ENCODE peak calls at places on chromosomes 12 and 14, in nine cellular contexts. T is sigmoid colon, D is lower lobe of right lung, Z is heart left ventricle, L is transverse colon, B is right lobe of liver, W is neuronal stem cell, R is thyroid gland, G is fibroblast of lung. Y is an unnamed sample.

GRCh38 chr12:95440401-95440800 is 33.6 kb upstream of the METAP2 start:
- DNase-seq in T (no peak), W (no peak), G (peak), R (no peak), L (no peak), D (no peak), Z (no peak), B (no peak), Y (no peak)

GRCh38 chr12:77377116-77377515 is 311.7 kb upstream of the E2F7 start:
- DNase-seq in G (peak), R (no peak), T (no peak), B (no peak), W (no peak), Z (no peak), D (no peak), L (no peak), Y (no peak)

GRCh38 chr12:2383276-2384028 is 330.7 kb downstream of the CACNA1C start:
- DNase-seq in D (peak), G (peak), T (no peak), Z (no peak), R (no peak), L (no peak), B (no peak), W (no peak), Y (no peak)

GRCh38 chr12:45268672-45269406 is 52.9 kb downstream of the ANO6 start:
- DNase-seq in L (peak), B (peak), W (no peak), D (peak), Z (peak), G (peak), R (peak), T (peak), Y (peak)

GRCh38 chr14:91143862-91144261 is 30.0 kb downstream of the DGLUCY start:
- DNase-seq in D (peak), Z (no peak), L (no peak), W (no peak), T (no peak), G (no peak), R (peak), B (peak), Y (no peak)

GRCh38 chr12:23098110-23099049 is 473.4 kb downstream of the ETNK1 start:
- DNase-seq in W (no peak), B (no peak), L (no peak), R (no peak), Z (no peak), T (no peak), G (peak), D (no peak), Y (no peak)

GRCh38 chr14:21579976-21580375 is at the start of gene OR10G3:
- DNase-seq in T (no peak), L (no peak), B (no peak), R (no peak), W (no peak), G (no peak), Z (no peak), D (no peak), Y (no peak)

GRCh38 chr12:126434412-126434811 is 1369.2 kb downstream of the AACS start:
- DNase-seq in Z (no peak), G (no peak), T (no peak), D (no peak), R (no peak), B (no peak), L (no peak), W (no peak), Y (no peak)

GRCh38 chr14:104948736-104949031 is 24.0 kb downstream of the PLD4 start:
- DNase-seq in R (no peak), L (no peak), Z (peak), D (no peak), G (no peak), T (no peak), W (no peak), B (peak), Y (no peak)

GRCh38 chr12:93080994-93081809 is 152.1 kb upstream of the EEA1 start:
- DNase-seq in G (peak), T (no peak), B (no peak), W (no peak), D (no peak), Z (no peak), R (no peak), L (no peak), Y (no peak)

GRCh38 chr12:55688716-55689655 is 18.7 kb downstream of the ITGA7 start:
- DNase-seq in D (no peak), L (no peak), G (no peak), Z (no peak), W (no peak), B (peak), T (peak), R (no peak), Y (no peak)

GRCh38 chr12:27252934-27253333 is 8.8 kb downstream of the STK38L start:
- DNase-seq in G (no peak), T (no peak), D (no peak), W (no peak), L (no peak), Z (no peak), R (no peak), B (no peak), Y (no peak)

GRCh38 chr12:7190268-7191055 is 976 bp downstream of the PEX5 start:
- DNase-seq in D (peak), T (peak), G (peak), W (no peak), Z (peak), R (peak), L (peak), B (peak), Y (no peak)

GRCh38 chr14:76653875-76654572 is 107.2 kb upstream of the VASH1 start:
- DNase-seq in L (no peak), G (no peak), T (no peak), D (no peak), W (no peak), R (no peak), Z (no peak), B (no peak), Y (no peak)

GRCh38 chr12:94207467-94208432 is 59.4 kb downstream of the PLXNC1 start:
- DNase-seq in W (no peak), L (peak), D (no peak), Z (no peak), G (peak), T (no peak), R (no peak), B (no peak), Y (no peak)

GRCh38 chr14:100056964-100057817 is 8.0 kb upstream of the EVL start:
- DNase-seq in R (no peak), L (no peak), G (no peak), T (no peak), W (no peak), B (no peak), D (no peak), Z (no peak), Y (no peak)

GRCh38 chr12:88578821-88579518 is 1.3 kb downstream of the KITLG start:
- DNase-seq in L (peak), W (peak), D (no peak), B (no peak), T (no peak), G (no peak), Z (no peak), R (no peak), Y (no peak)

GRCh38 chr14:65966188-65966587 is 520.0 kb upstream of the CCDC196 start:
- DNase-seq in G (no peak), B (no peak), T (no peak), D (no peak), Z (no peak), L (no peak), W (no peak), R (no peak), Y (no peak)

GRCh38 chr12:19369691-19370148 is 69.6 kb upstream of the AEBP2 start:
- DNase-seq in B (no peak), W (no peak), Z (no peak), D (no peak), G (no peak), L (no peak), R (no peak), T (no peak), Y (no peak)

GRCh38 chr12:68587448-68587873 is 23.2 kb upstream of the RAP1B start:
- DNase-seq in T (no peak), G (peak), B (no peak), Z (no peak), W (no peak), D (no peak), R (no peak), L (no peak), Y (no peak)

GRCh38 chr12:53236443-53237111 is 4.6 kb upstream of the RARG start:
- DNase-seq in R (no peak), D (peak), B (peak), W (no peak), L (no peak), Z (no peak), G (no peak), T (no peak), Y (no peak)

GRCh38 chr12:70448371-70448770 is 82.3 kb downstream of the KCNMB4 start:
- DNase-seq in G (peak), W (no peak), T (no peak), L (no peak), Z (no peak), B (no peak), D (no peak), R (no peak), Y (no peak)

GRCh38 chr14:73761621-73762355 is 47.6 kb upstream of the PNMA1 start:
- DNase-seq in T (peak), Z (no peak), B (no peak), W (no peak), G (no peak), L (no peak), R (peak), D (no peak), Y (no peak)

GRCh38 chr14:65495196-65495595 is 82.7 kb downstream of the FUT8 start:
- DNase-seq in G (peak), T (no peak), L (no peak), W (no peak), D (no peak), Z (no peak), R (no peak), B (no peak), Y (no peak)

GRCh38 chr12:103986823-103987222 is 21.2 kb downstream of the TDG start:
- DNase-seq in R (no peak), W (peak), L (no peak), G (peak), D (no peak), B (no peak), Z (no peak), T (no peak), Y (no peak)

GRCh38 chr14:68036203-68036602 is 216.6 kb downstream of the RAD51B start:
- DNase-seq in G (no peak), T (peak), L (no peak), W (no peak), B (no peak), Z (no peak), R (no peak), D (no peak), Y (no peak)

GRCh38 chr14:73368621-73369020 is 89.7 kb downstream of the NUMB start:
- DNase-seq in W (no peak), G (no peak), D (no peak), R (no peak), Z (no peak), L (no peak), T (no peak), B (no peak), Y (no peak)

GRCh38 chr12:129964300-129964699 is 60.5 kb upstream of the TMEM132D start:
- DNase-seq in L (no peak), T (no peak), B (no peak), D (no peak), Z (no peak), W (no peak), R (no peak), G (no peak), Y (no peak)

GRCh38 chr14:24135584-24135833 is 485 bp upstream of the PSME1 start:
- DNase-seq in L (no peak), G (no peak), W (no peak), T (no peak), Z (no peak), B (no peak), D (no peak), R (no peak), Y (no peak)
- H3K27ac ChIP-seq in L (peak), G (no peak), W (no peak), T (peak), Z (no peak), B (no peak), D (peak), R (peak), Y (peak)

GRCh38 chr12:122870163-122870842 is 25.6 kb downstream of the VPS37B start:
- DNase-seq in L (no peak), G (no peak), Z (peak), R (peak), W (no peak), T (peak), B (no peak), D (no peak), Y (no peak)
- H3K27ac ChIP-seq in L (peak), G (no peak), Z (peak), R (peak), W (no peak), T (peak), B (no peak), D (peak), Y (peak)

DNA sequence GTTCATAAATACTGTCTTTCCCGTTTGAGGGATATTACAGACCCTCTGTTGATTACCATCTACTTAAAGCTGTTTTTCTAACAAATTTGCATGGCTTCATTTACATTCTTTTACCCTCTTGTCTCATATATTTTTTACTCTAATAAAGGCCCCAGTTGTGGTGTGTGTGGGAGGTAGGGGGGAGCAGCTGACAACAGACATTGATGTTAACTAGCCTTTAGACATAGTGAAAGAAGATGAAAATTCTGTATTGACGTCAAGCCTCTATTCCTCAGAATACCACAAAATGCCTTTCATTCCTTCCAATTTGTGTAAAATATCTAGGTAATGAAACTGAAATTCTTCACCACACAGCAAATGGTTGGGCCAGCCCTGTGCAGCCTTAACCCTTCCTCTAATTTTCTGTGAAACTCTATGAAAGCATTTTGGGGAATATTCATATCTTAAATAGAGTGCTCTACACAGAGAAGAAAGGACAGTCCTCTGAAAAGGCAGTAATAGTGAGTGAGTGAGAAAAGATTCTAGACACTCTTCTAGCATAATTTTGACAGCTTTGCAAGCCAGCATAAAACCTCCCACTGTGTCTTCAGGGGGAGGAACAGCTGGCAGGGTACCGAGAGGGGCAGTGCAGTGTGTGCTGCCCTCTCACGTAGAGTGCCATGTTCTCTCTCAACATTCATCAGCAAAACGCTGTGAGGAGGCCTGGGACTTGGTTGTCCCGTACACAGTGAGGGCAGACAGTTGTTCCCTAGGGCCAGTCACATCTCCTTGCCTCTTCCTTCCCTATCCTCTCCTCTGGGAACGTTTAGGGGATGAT is 20.1 kb upstream of the CERS5 start:
- DNase-seq in D (no peak), W (no peak), T (no peak), R (no peak), Z (no peak), G (peak), L (no peak), B (no peak), Y (no peak)
- H3K27ac ChIP-seq in D (peak), W (no peak), T (peak), R (peak), Z (no peak), G (peak), L (peak), B (no peak), Y (peak)

DNA sequence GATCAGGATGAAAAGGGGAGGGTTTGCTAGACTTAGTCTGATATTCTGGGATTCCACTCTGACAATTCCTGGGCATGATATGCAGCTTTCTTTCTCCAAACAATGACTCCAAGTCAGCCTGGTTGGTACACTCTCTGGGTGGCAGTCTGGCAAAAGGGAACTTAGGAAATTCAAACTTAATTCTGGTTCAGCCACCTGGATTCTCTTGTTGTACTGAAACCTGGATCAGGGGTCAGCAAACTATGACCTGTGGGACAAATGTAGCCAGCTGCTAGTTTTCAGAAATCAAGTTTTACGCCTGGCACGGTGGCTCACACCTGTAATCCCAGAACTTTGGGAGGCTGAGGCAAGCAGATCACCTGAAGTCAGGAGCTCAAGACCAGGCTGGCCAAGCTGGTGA is 6.2 kb downstream of the AMN1 start:
- DNase-seq in T (no peak), W (no peak), D (no peak), R (no peak), G (no peak), L (no peak), Z (no peak), B (no peak), Y (no peak)
- H3K27ac ChIP-seq in T (no peak), W (no peak), D (no peak), R (no peak), G (no peak), L (no peak), Z (no peak), B (no peak), Y (no peak)

DNA sequence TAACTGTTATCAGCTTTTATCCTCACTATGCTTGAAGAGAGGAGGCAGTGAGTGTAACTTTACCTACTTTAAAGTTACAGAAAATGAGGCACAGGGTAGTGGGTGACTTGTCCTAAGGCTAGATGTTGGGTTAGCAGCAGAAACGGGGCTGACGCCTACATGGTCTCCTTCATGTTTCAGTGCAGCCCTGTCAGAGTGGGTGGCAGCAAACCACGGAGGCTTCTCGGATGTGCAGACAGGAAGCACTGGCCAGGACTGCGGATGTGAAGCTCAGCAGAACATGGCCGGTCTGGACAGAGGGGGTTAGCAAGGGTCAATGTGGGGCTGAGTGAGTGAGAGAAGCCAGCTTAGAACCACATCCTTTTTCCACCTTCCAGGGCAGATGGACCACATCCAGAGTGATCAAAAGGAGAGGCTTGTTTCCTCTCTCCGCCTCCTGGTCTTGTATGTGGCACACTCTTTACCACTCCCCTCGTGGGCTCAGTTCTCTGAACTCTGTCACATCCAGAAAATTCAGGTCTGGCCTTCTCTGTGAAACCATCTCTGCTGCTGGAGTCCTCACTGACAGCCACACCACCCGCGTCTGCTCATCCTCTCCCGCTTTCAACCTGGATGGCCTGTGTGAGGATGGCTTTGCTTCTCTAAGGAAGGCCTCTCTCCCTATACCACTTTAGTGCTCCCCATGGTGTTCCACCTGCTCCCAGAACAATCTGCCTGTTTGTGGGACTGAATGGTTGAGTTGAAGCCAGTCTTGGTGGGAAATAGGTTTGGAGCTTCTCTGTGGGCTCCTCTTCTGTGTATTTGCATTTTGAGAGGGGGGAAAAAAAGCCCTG is 14.1 kb downstream of the SUSD6 start:
- DNase-seq in D (peak), G (peak), T (peak), L (peak), R (peak), W (no peak), Z (peak), B (peak), Y (no peak)
- H3K27ac ChIP-seq in D (peak), G (no peak), T (peak), L (peak), R (no peak), W (no peak), Z (no peak), B (no peak), Y (no peak)

DNA sequence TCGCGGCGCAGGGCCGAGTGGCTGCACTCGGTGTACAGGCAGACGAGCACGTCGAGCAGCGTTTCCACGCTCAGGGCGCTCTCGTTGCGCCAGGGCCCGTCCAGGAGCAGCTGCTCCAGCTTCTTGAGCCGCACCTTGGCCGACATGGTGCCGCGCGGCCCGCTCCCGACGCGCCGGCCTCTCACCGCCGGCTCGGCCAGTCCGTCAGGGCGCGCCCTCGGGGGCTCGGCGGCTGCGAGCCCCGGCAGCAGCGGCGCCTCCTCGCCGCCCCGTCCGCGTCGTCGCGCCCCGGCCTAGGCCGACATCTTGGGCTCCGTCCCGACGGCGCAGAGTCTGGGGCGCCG is 349 bp downstream of the CDC42BPB start:
- DNase-seq in W (no peak), D (peak), T (peak), Z (no peak), B (no peak), G (peak), L (no peak), R (peak), Y (no peak)
- H3K27ac ChIP-seq in W (peak), D (peak), T (peak), Z (peak), B (peak), G (peak), L (peak), R (peak), Y (peak)

DNA sequence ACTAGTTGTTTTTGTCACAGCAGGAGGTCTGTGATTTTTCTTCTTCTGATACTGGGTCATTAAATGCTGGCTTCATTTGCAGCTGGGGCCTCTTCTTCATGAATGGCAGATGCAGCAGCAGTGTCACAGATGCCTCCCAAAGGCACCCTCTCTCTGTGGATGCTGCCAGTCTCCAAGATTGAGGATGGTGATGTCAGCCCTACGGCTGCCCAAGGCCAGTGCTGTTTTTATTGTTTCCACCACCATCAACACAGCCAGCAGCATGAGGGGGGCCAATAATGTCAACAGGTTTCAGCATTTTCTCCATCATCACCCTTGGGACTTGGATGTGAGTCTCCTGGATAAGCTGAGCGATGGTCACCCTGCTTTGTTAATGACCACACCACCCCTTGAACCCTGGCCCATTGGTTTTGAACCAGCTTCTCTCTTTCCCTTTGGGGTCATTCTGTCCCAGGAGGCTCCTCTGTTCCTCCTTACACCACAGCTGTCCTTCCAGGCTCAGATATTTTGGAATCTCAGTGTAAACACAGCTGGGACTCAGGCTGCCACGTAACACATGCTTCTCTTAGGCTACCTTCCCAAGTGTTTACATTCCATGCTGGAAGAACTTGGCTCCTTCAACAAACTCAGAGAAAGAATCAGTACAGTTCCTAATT is 151.7 kb upstream of the DDHD1 start:
- DNase-seq in L (no peak), T (peak), W (no peak), D (no peak), Z (no peak), G (peak), R (no peak), B (no peak), Y (no peak)
- H3K27ac ChIP-seq in L (peak), T (no peak), W (no peak), D (no peak), Z (no peak), G (no peak), R (no peak), B (no peak), Y (no peak)

Y was measured in epithelial cell of prostate.